ENCODE peak calls at places on chromosomes 6 and 20, in five cellular contexts. S is fibroblast of lung, K is OCI-LY7, A is PC-9, P is astrocyte. B is an unnamed sample. For H3K79me2, the result is how much of the 10 kb centered on the place peaks cover.

GRCh38 chr20:50792708-50793574 is 1.9 kb upstream of the BCAS4 start:
- DNase-seq in S (peak), K (no peak), A (no peak), P (peak), B (no peak)

GRCh38 chr6:73394577-73395354 is at the start of gene DDX43:
- DNase-seq in S (peak), K (no peak), A (peak), P (peak), B (no peak)

GRCh38 chr6:38564301-38564700 is 75.4 kb downstream of the BTBD9 start:
- DNase-seq in S (no peak), K (no peak), A (no peak), P (no peak), B (no peak)

GRCh38 chr20:46123482-46124245 is 5.5 kb downstream of the CD40 start:
- DNase-seq in S (no peak), K (no peak), A (no peak), P (no peak), B (no peak)

GRCh38 chr6:111774346-111774703 is 98.9 kb downstream of the FYN start:
- DNase-seq in S (peak), K (no peak), A (no peak), P (no peak), B (no peak)

GRCh38 chr6:155185544-155185943 is 78.3 kb upstream of the CLDN20 start:
- DNase-seq in S (peak), K (no peak), A (peak), P (peak), B (peak)

GRCh38 chr6:47709160-47709559 is 10.8 kb downstream of the ADGRF4 start:
- DNase-seq in S (no peak), K (no peak), A (no peak), P (no peak), B (no peak)

GRCh38 chr6:141203902-141204575 is 928.7 kb upstream of the GJE1 start:
- DNase-seq in S (peak), K (no peak), A (no peak), P (peak), B (peak)

GRCh38 chr6:36289281-36290018 is 19.6 kb downstream of the PNPLA1 start:
- DNase-seq in S (peak), K (no peak), A (peak), P (no peak), B (peak)

GRCh38 chr20:8721098-8721497 is 347.8 kb upstream of the PLCB4 start:
- DNase-seq in S (peak), K (peak), A (no peak), P (peak), B (peak)

GRCh38 chr20:32823078-32823477 is 3.3 kb downstream of the MAPRE1 start:
- DNase-seq in S (peak), K (no peak), A (no peak), P (peak), B (peak)

GRCh38 chr6:82906489-82906888 is 159.2 kb downstream of the UBE3D start:
- DNase-seq in S (peak), K (no peak), A (no peak), P (peak), B (no peak)

GRCh38 chr6:149990109-149990671 is 26.4 kb downstream of the ULBP1 start:
- DNase-seq in S (no peak), K (no peak), A (no peak), P (no peak), B (no peak)
- H3K4me3 ChIP-seq in S (no peak), K (peak), A (no peak), P (peak), B (peak)

GRCh38 chr6:136037246-136037884 is 185.9 kb downstream of the PDE7B start:
- DNase-seq in S (no peak), K (no peak), A (no peak), P (no peak), B (peak)

GRCh38 chr6:136036601-136037000 is 185.1 kb downstream of the PDE7B start:
- DNase-seq in S (peak), K (no peak), A (no peak), P (no peak), B (no peak)

GRCh38 chr6:136038531-136038930 is 187.0 kb downstream of the PDE7B start:
- DNase-seq in S (no peak), K (no peak), A (no peak), P (no peak), B (no peak)

GRCh38 chr6:136037885-136038460 is 186.5 kb downstream of the PDE7B start:
- DNase-seq in S (peak), K (no peak), A (no peak), P (peak), B (no peak)

DNA sequence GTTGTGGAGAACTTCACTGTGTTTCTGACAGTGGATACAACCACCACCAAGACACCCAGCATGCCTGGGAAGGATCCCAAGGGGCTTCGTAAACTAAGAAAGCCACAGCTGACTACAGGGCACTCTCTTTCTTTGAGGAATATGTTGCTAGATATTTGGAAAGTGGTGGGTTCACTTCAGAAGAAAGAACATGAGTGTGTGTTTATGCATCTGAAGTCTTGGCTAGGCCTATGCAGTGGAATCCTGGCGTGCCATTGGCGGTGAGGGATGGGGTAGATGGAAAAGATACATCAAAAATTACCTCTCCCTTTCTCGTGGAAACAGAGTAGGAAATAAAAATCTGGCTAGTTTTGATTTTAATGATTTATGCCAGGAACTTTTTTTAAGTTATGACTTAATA is 187.7 kb downstream of the PDE7B start:
- DNase-seq in S (no peak), K (no peak), A (no peak), P (no peak), B (no peak)
- H3K79me2 ChIP-seq in S (under half), K (under half), A (under half), P (under half), B (under half)

GRCh38 chr6:88166493-88166900 is 350 bp upstream of the CNR1 start:
- DNase-seq in S (no peak), K (peak), A (no peak), P (no peak), B (no peak)

GRCh38 chr6:88165877-88166492 is at the start of gene CNR1:
- DNase-seq in S (peak), K (peak), A (no peak), P (peak), B (peak)

GRCh38 chr6:88168362-88168761 is 2.2 kb upstream of the CNR1 start:
- DNase-seq in S (no peak), K (peak), A (no peak), P (no peak), B (no peak)

GRCh38 chr6:88166901-88167624 is 916 bp upstream of the CNR1 start:
- DNase-seq in S (no peak), K (peak), A (no peak), P (no peak), B (no peak)

DNA sequence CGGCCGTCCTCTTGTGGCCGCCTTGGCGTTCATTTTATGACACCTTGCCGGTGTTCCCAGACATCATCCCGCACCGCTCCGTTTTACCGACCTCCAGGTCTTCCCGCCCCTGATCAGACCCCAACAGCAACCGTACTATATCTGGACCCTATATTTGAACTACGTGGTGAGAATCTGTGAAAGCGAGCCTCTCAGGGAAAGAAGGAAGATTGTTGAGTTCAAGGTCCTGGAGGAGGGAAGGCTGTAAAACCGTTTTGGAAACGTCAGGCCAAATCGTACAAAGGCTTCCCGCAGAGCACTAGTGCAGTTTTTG is 1.4 kb upstream of the CNR1 start:
- DNase-seq in S (no peak), K (peak), A (no peak), P (no peak), B (no peak)
- H3K4me3 ChIP-seq in S (no peak), K (peak), A (no peak), P (peak), B (no peak)

GRCh38 chr20:19975436-19975799 is 41.7 kb upstream of the NAA20 start:
- DNase-seq in S (peak), K (no peak), A (no peak), P (peak), B (no peak)
- H3K79me2 ChIP-seq in S (under half), K (under half), A (half or more), P (half or more), B (half or more)

DNA sequence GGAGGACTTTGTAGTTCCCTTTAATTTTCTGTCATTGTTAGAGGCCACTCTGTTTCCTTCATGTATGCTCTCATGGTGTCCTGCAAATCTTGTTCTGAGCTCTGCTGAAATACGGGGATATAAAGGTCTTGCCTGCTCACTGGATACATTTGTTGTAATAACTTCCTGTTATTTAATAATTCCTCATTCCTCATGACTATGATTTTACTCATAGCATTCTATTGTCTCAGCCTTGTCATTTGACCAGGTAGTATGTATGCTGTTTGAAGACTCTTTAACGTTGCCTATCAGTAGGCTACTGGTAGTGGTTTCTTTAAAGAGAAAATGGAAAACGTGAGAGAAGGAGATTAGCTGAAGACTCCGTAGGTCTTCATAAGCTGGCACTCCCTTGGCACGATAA is 4.7 kb downstream of the MAP3K4 start:
- DNase-seq in S (peak), K (no peak), A (no peak), P (peak), B (peak)
- H3K4me3 ChIP-seq in S (no peak), K (no peak), A (no peak), P (no peak), B (no peak)

DNA sequence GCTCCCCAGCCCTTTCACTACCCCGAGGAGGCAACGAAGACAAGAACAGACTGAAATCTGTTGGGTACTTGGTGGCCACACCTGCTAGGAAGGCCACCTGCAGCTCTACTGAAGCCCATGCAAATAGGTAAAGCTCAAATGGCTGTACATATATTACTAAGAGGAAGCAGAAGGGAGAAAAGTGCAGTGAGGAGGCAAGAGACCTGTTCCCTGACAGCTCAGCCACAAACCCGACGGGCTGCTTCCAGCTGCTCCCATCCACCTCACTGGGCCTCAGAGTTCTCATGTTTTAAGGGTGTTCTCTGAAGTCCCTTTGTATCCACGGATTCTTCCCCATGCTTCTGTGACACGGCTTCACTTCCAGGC is 24.6 kb downstream of the TRAM2 start:
- DNase-seq in S (no peak), K (peak), A (no peak), P (no peak), B (no peak)
- H3K79me2 ChIP-seq in S (half or more), K (half or more), A (under half), P (half or more), B (half or more)

DNA sequence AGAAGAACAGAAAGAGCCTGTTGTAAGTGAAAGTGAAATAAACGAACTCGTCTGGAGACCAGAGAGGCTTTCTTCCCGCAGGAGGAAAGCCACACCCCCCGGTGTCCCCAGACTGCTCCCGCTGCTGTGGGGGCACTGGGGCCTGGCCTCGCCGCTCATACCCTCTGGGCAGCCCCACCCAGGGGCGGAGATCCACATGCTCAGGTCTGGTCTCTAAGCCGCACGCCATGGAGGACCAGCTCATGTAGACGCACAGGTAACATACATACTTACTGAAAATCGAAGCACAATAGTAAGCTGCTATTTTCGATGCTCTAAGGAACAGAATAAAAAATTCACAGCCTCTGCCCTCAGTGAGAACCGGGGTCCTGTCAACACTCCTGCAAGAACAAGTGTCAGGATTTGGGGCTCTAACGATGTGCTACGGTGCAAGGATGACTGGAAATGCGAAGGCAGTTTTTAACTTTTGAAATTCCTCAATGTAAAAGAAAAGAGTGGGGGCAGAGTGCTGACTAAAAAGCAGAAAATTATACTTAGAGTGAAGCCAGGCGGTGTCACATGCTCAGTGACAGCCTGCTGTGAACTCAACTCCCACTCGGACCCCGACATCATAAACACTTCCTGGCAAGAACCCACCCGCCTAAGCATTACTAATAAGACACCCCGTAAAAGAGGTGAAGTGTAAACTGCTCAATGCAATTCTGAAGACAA is 110.5 kb downstream of the IRF4 start:
- DNase-seq in S (no peak), K (no peak), A (no peak), P (no peak), B (no peak)
- H3K4me3 ChIP-seq in S (no peak), K (no peak), A (no peak), P (no peak), B (no peak)

GRCh38 chr6:158002951-158003853 is 21.5 kb downstream of the SYNJ2 start:
- DNase-seq in S (peak), K (no peak), A (peak), P (peak), B (peak)
- H3K79me2 ChIP-seq in S (half or more), K (under half), A (half or more), P (half or more), B (half or more)

DNA sequence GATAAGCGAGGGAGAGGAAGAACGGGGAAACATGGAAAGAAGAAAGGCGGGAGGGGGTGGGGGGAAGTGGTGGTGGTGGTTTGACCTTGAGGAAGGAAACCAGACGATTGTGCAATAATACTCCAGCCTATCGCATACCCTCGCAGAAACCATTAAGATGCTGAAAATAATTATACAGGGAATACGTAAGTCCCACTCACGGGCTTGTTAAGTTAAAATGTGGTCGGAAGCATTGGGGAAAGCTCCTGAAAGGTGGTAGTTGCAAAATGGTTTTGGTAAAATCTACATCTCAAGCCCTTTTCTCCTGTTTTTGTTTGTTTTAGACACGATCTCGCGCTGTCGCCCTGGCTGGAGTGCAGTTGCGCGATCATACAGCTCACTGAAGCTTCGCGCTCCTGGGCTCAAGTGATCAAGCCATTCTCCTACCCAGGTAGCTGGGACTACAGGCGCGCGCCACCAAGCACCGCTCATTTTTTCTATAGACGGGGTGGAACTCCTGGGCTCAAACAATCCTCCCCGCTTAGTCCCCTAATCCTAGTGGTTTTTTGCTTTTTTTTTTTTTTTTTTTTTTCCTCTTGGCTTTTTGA is 128.9 kb upstream of the ZNF184 start:
- DNase-seq in S (no peak), K (no peak), A (peak), P (no peak), B (no peak)
- H3K4me3 ChIP-seq in S (peak), K (no peak), A (peak), P (peak), B (no peak)

GRCh38 chr6:15359335-15359862 is 113.5 kb downstream of the JARID2 start:
- DNase-seq in S (peak), K (no peak), A (no peak), P (peak), B (no peak)
- H3K79me2 ChIP-seq in S (under half), K (under half), A (half or more), P (half or more), B (half or more)